ENCODE peak calls at places on chromosome 21, in four cellular contexts. A is HepG2, F is endothelial cell of umbilical vein, R is GM12878. M is an unnamed sample.

GRCh38 chr21:39612233-39613028 is at the start of gene B3GALT5:
- DNase-seq in A (no peak), F (no peak), R (no peak), M (no peak)

GRCh38 chr21:34037446-34037845 is 35.9 kb upstream of the MRPS6 start:
- DNase-seq in A (no peak), F (peak), R (no peak), M (peak)

GRCh38 chr21:15301736-15302135 is 236.9 kb upstream of the NRIP1 start:
- DNase-seq in A (peak), F (peak), R (no peak), M (no peak)

GRCh38 chr21:35168702-35169101 is 119.6 kb upstream of the RUNX1 start:
- DNase-seq in A (no peak), F (no peak), R (no peak), M (no peak)

GRCh38 chr21:39319251-39319756 is 5.9 kb upstream of the BRWD1 start:
- DNase-seq in A (no peak), F (no peak), R (no peak), M (no peak)

GRCh38 chr21:21003701-21004100 is 5.5 kb downstream of the NCAM2 start:
- DNase-seq in A (peak), F (peak), R (no peak), M (peak)

GRCh38 chr21:33878824-33879223 is 36.8 kb downstream of the ATP5PO start:
- DNase-seq in A (no peak), F (no peak), R (no peak), M (no peak)

GRCh38 chr21:38434913-38435533 is 63.3 kb downstream of the ERG start:
- DNase-seq in A (no peak), F (peak), R (no peak), M (no peak)

GRCh38 chr21:34338226-34338625 is 25.6 kb upstream of the KCNE2 start:
- DNase-seq in A (no peak), F (no peak), R (no peak), M (no peak)

GRCh38 chr21:39441502-39442475 is 3.8 kb downstream of the LCA5L start:
- DNase-seq in A (peak), F (peak), R (no peak), M (peak)

GRCh38 chr21:18914570-18914969 is 511.0 kb upstream of the TMPRSS15 start:
- DNase-seq in A (no peak), F (no peak), R (no peak), M (no peak)

GRCh38 chr21:42835211-42835610 is 44.1 kb downstream of the WDR4 start:
- DNase-seq in A (no peak), F (no peak), R (no peak), M (no peak)

GRCh38 chr21:17081193-17081592 is 431.6 kb upstream of the CXADR start:
- DNase-seq in A (no peak), F (no peak), R (no peak), M (no peak)

GRCh38 chr21:34992736-34993135 is 56.4 kb downstream of the RUNX1 start:
- DNase-seq in A (no peak), F (no peak), R (no peak), M (no peak)

GRCh38 chr21:25179116-25179515 is 428.2 kb downstream of the MRPL39 start:
- DNase-seq in A (no peak), F (no peak), R (no peak), M (no peak)

GRCh38 chr21:27954806-27955205 is 987.9 kb upstream of the ADAMTS5 start:
- DNase-seq in A (no peak), F (no peak), R (no peak), M (no peak)

GRCh38 chr21:42317341-42317741 is 2.1 kb upstream of the TFF3 start:
- DNase-seq in A (no peak), F (no peak), R (no peak), M (no peak)

GRCh38 chr21:35850029-35850428 is 210.3 kb downstream of the SETD4 start:
- DNase-seq in A (no peak), F (peak), R (no peak), M (no peak)

GRCh38 chr21:41816583-41817165 is 49.8 kb upstream of the RIPK4 start:
- DNase-seq in A (peak), F (peak), R (no peak), M (peak)

GRCh38 chr21:41000838-41001237 is 153.9 kb upstream of the DSCAM start:
- DNase-seq in A (no peak), F (no peak), R (no peak), M (no peak)

GRCh38 chr21:14548751-14549150 is 2.6 kb upstream of the SAMSN1 start:
- DNase-seq in A (no peak), F (no peak), R (no peak), M (no peak)

GRCh38 chr21:24375201-24375600 is 1232.1 kb downstream of the MRPL39 start:
- DNase-seq in A (no peak), F (no peak), R (no peak), M (no peak)

GRCh38 chr21:42563261-42564045 is 49.8 kb downstream of the SLC37A1 start:
- DNase-seq in A (no peak), F (no peak), R (no peak), M (peak)

GRCh38 chr21:16040601-16041000 is 310.8 kb downstream of the USP25 start:
- DNase-seq in A (peak), F (no peak), R (no peak), M (no peak)

GRCh38 chr21:29082416-29082815 is 9.0 kb upstream of the CCT8 start:
- DNase-seq in A (no peak), F (no peak), R (no peak), M (no peak)

GRCh38 chr21:15094706-15095105 is 29.9 kb upstream of the NRIP1 start:
- DNase-seq in A (no peak), F (no peak), R (no peak), M (no peak)

GRCh38 chr21:14677639-14678179 is 131.6 kb upstream of the SAMSN1 start:
- DNase-seq in A (no peak), F (no peak), R (no peak), M (no peak)

GRCh38 chr21:14251336-14251735 is 35.4 kb downstream of the RBM11 start:
- DNase-seq in A (no peak), F (no peak), R (no peak), M (no peak)

GRCh38 chr21:23936224-23936623 is 1671.1 kb downstream of the MRPL39 start:
- DNase-seq in A (no peak), F (peak), R (no peak), M (peak)

GRCh38 chr21:14616303-14617039 is 70.4 kb upstream of the SAMSN1 start:
- DNase-seq in A (no peak), F (no peak), R (no peak), M (no peak)

GRCh38 chr21:16773206-16773605 is 739.6 kb upstream of the CXADR start:
- DNase-seq in A (no peak), F (peak), R (no peak), M (no peak)

GRCh38 chr21:34583926-34584563 is 30.9 kb downstream of the RCAN1 start:
- DNase-seq in A (no peak), F (no peak), R (no peak), M (no peak)

DNA sequence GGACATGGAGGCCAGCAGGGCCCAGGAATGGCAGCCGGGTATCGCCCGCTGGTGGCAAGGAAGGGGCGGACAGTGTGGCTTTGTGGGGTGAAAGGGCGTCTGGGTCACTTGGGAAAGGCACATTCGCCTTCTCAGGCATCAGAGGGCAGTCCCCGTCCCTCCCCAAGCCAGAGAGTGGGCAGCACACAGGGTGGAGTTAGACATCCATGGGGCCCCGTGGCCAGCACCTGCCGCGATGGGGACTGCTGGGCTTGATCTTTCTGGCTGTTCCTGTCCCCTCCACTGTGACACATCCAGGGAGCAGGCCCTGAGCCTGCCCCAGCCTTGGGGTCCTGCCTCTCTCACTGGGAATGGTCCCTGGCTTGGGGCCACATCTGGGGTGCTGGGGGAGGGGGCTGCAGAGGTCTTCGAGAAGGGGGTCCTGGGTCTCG is 4.0 kb upstream of the TRPM2 start:
- DNase-seq in A (no peak), F (no peak), R (no peak), M (no peak)
- TF ChIP-seq MAX in A (no peak), F (no peak), R (no peak), M (no peak)

GRCh38 chr21:32457360-32457840 is 44.9 kb downstream of the EVA1C start:
- DNase-seq in A (peak), F (peak), R (no peak), M (peak)

GRCh38 chr21:32455548-32455947 is 43.0 kb downstream of the EVA1C start:
- DNase-seq in A (no peak), F (no peak), R (no peak), M (no peak)

GRCh38 chr21:32457962-32458361 is 45.5 kb downstream of the EVA1C start:
- DNase-seq in A (no peak), F (no peak), R (no peak), M (no peak)

GRCh38 chr21:32459972-32460371 is 47.5 kb downstream of the EVA1C start:
- DNase-seq in A (no peak), F (no peak), R (no peak), M (no peak)

DNA sequence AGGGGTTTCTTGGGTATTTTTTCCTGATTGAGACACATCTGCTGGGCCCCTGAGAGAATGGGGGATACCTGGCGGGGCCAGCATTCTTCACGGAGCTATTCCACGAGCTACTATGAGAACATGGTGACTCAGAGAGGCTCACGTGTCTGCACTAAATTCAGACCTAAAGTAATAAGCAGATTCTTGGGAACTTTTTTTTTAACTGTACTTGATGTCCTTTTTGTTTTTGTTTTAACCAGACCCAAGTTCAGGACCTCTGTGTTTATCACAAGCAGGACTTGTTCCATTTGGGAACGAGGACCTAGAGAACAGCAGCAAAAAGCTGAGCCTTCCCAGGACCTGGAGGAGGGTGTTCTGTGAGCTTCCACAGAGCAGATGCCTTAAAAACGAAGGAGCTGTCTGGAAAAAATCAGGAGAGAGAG is 44.0 kb downstream of the EVA1C start:
- DNase-seq in A (no peak), F (peak), R (no peak), M (no peak)
- H3K9ac ChIP-seq in A (no peak), F (no peak), R (no peak), M (no peak)

DNA sequence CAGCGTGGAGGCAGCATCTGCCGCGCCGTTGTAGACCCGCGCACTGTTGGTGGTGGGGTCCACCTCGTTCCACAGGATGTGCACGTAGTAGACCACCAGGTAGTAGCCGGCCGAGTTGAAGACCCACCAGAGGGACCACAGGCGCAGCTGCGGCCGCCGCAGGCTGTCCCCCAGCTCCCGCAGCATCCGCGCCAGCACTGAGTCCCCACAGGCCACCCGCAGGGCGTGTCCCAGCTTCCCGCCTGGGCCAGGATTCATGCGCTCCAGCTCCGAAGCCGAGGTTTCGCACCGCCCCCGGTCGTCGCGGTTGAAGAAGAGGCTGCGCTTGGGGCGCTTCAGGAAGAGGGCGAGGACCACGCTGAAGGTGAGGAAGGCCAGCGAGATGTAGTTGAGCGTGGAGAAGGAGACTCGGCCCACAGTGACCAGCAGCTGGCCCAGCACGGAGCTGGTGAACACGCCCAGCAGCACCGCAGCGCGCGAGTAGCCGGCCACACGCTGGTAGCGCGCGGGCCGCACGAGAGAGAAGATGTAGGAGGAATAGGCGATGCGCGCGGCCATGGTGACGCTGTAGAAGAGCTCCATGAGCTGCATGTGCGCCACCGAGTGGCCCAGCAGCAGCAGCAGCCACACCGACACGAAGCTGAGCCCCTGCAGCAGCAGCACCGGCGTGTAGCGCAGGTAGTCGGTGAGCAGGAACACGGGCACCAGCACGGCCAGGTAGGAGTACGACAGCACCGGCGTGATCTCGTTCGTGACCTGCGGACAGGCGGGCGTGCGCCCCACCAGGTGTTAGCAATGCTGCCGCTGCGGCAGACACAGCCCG is 10.6 kb downstream of the SLC19A1 start:
- DNase-seq in A (no peak), F (no peak), R (no peak), M (no peak)
- TF ChIP-seq MYC in A (no peak), F (no peak), R (no peak), M (no peak)

DNA sequence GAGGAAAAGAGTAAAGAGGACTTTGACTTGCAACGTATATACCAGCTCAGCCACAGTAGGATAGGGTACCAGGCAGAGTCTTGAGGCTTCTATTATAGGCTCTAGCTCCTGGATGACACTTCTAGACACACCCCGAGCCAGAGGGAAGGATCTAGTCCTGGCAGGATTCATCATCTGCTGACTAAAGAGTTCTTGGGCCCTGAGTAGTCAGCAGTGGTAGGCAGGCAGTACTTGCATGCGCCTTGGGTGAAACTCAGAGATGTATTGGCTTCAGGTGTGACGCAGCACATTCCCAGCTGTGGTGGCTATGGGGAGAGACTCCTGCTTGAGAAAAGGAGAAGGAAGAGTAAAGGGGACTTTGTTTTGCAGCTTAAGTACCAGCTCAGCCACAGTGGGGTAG is 162.3 kb upstream of the APP start:
- DNase-seq in A (no peak), F (no peak), R (no peak), M (no peak)
- TF ChIP-seq MAX in A (no peak), F (no peak), R (no peak), M (no peak)

GRCh38 chr21:37374026-37374425 is 7.5 kb downstream of the DYRK1A start:
- DNase-seq in A (no peak), F (peak), R (no peak), M (no peak)
- H3K9ac ChIP-seq in A (no peak), F (peak), R (no peak), M (no peak)

DNA sequence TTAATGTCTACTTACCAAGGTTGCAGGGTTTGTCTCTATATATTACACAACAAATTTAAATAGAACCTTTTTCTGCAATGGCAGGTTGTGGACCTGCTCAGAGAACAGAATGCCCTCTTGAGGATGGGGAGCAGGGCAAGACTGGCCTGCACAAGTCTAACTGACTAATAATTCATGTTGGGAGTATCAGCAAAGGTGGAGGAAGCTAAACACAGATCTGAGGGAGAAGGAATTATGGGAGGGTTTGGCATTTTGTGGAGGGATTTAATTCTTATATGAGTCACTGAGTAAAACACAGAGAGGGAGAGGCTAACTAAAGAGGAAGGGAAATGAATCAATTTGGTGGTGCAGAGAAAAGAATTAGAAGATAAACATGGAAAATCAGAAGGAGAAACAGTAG is 40.0 kb downstream of the CLDN17 start:
- DNase-seq in A (no peak), F (no peak), R (no peak), M (no peak)
- TF ChIP-seq MYC in A (no peak), F (no peak), R (no peak), M (no peak)

GRCh38 chr21:37208741-37209225 is 58.4 kb downstream of the VPS26C start:
- DNase-seq in A (no peak), F (no peak), R (no peak), M (no peak)
- TF ChIP-seq MAX in A (no peak), F (no peak), R (no peak), M (no peak)